ENCODE peak calls at places on chromosome 1, in six cellular contexts. W is fibroblast of the conjunctiva, A is osteocyte, F is iris pigment epithelial cell, S is ELF-1, V is fibroblast of pulmonary artery. U is an unnamed sample.

GRCh38 chr1:93000751-93001175 is 39.5 kb upstream of the DIPK1A start:
- DNase-seq in W (no peak), A (no peak), F (peak; percentile 52), S (peak; percentile 65), V (peak; percentile 31), U (no peak)

GRCh38 chr1:178465011-178465410 is 31.8 kb downstream of the CLEC20A start:
- DNase-seq in W (peak; percentile 36), A (no peak), F (peak; percentile 74), S (no peak), V (peak; percentile 52), U (no peak)

GRCh38 chr1:221611930-221612777 is 129.7 kb downstream of the DUSP10 start:
- DNase-seq in W (peak; percentile 63), A (no peak), F (peak; percentile 71), S (peak; percentile 91), V (peak; percentile 91), U (peak; percentile 83)

GRCh38 chr1:13803546-13804239 is 103.7 kb downstream of the PRDM2 start:
- DNase-seq in W (no peak), A (no peak), F (no peak), S (no peak), V (no peak), U (no peak)

GRCh38 chr1:200524092-200524491 is 96.5 kb downstream of the KIF14 start:
- DNase-seq in W (no peak), A (no peak), F (no peak), S (no peak), V (no peak), U (no peak)

GRCh38 chr1:92922378-92923035 is 38.8 kb downstream of the DIPK1A start:
- DNase-seq in W (no peak), A (no peak), F (no peak), S (no peak), V (no peak), U (no peak)

GRCh38 chr1:201709564-201710295 is 119.2 kb upstream of the IPO9 start:
- DNase-seq in W (no peak), A (peak; percentile 91), F (peak; percentile 59), S (peak; percentile 81), V (peak; percentile 67), U (no peak)

GRCh38 chr1:217009376-217009775 is 286.1 kb upstream of the ESRRG start:
- DNase-seq in W (no peak), A (no peak), F (no peak), S (no peak), V (no peak), U (no peak)

GRCh38 chr1:80472145-80472544 is 1328.6 kb upstream of the ADGRL2 start:
- DNase-seq in W (no peak), A (no peak), F (no peak), S (no peak), V (no peak), U (no peak)

GRCh38 chr1:192546596-192547199 is 28.9 kb upstream of the RGS1 start:
- DNase-seq in W (no peak), A (no peak), F (peak; percentile 63), S (no peak), V (peak; percentile 87), U (no peak)

GRCh38 chr1:224435999-224436398 is 1.4 kb upstream of the WDR26 start:
- DNase-seq in W (no peak), A (no peak), F (no peak), S (no peak), V (no peak), U (no peak)

U was measured in HFF-Myc.